ENCODE peak calls at places on chromosome 2, in nine cellular contexts. R, Z, Y, T, H, I, F, D and M are unnamed samples.

GRCh38 chr2:128291844-128292598 is 26.6 kb downstream of the HS6ST1 start:
- DNase-seq in R (no peak), Z (no peak), Y (no peak), T (no peak), H (no peak), I (no peak), F (no peak), D (peak; percentile 75), M (no peak)

GRCh38 chr2:86789687-86790133 is 1.0 kb downstream of the CD8A start:
- DNase-seq in R (no peak), Z (no peak), Y (no peak), T (peak; percentile 48), H (no peak), I (no peak), F (no peak), D (no peak), M (no peak)

GRCh38 chr2:9630001-9630749 is 622 bp downstream of the YWHAQ start:
- DNase-seq in R (peak; percentile 91), Z (peak; percentile 88), Y (peak; percentile 81), T (peak; percentile 92), H (peak; percentile 71), I (peak; percentile 64), F (peak; percentile 88), D (peak; percentile 95), M (peak; percentile 73)

GRCh38 chr2:98465456-98466201 is 21.0 kb downstream of the INPP4A start:
- DNase-seq in R (peak; percentile 70), Z (peak; percentile 83), Y (peak; percentile 87), T (no peak), H (peak; percentile 95), I (no peak), F (peak; percentile 21), D (peak; percentile 92), M (peak; percentile 92)

GRCh38 chr2:112187805-112188596 is 49.8 kb downstream of the FBLN7 start:
- DNase-seq in R (no peak), Z (no peak), Y (no peak), T (no peak), H (no peak), I (no peak), F (no peak), D (no peak), M (peak; percentile 75)

GRCh38 chr2:69683170-69683971 is 39.8 kb upstream of the AAK1 start:
- DNase-seq in R (no peak), Z (no peak), Y (no peak), T (no peak), H (no peak), I (no peak), F (peak; percentile 78), D (no peak), M (peak; percentile 98)

GRCh38 chr2:156455366-156455975 is 19.3 kb downstream of the GPD2 start:
- DNase-seq in R (no peak), Z (no peak), Y (no peak), T (no peak), H (no peak), I (no peak), F (peak; percentile 79), D (no peak), M (no peak)

GRCh38 chr2:12856934-12857660 is 140.4 kb downstream of the TRIB2 start:
- DNase-seq in R (no peak), Z (no peak), Y (peak; percentile 13), T (no peak), H (no peak), I (no peak), F (peak; percentile 86), D (no peak), M (peak; percentile 81)

GRCh38 chr2:188410504-188411235 is 119.0 kb downstream of the GULP1 start:
- DNase-seq in R (no peak), Z (no peak), Y (no peak), T (peak; percentile 71), H (no peak), I (no peak), F (peak; percentile 36), D (no peak), M (no peak)

GRCh38 chr2:10141736-10142639 is 19.4 kb downstream of the RRM2 start:
- DNase-seq in R (no peak), Z (peak; percentile 44), Y (no peak), T (peak; percentile 74), H (peak; percentile 60), I (no peak), F (peak; percentile 35), D (peak; percentile 81), M (no peak)

GRCh38 chr2:29420999-29421856 is 306.0 kb downstream of the CLIP4 start:
- DNase-seq in R (no peak), Z (no peak), Y (no peak), T (no peak), H (no peak), I (no peak), F (no peak), D (no peak), M (no peak)

GRCh38 chr2:212176151-212176550 is 362.5 kb downstream of the ERBB4 start:
- DNase-seq in R (no peak), Z (no peak), Y (no peak), T (no peak), H (no peak), I (no peak), F (no peak), D (no peak), M (no peak)

GRCh38 chr2:54665436-54665856 is 58.0 kb upstream of the EML6 start:
- DNase-seq in R (peak; percentile 40), Z (peak; percentile 19), Y (no peak), T (peak; percentile 93), H (peak; percentile 64), I (peak; percentile 48), F (peak; percentile 75), D (no peak), M (peak; percentile 76)

GRCh38 chr2:104332733-104333132 is 521.2 kb upstream of the POU3F3 start:
- DNase-seq in R (no peak), Z (no peak), Y (no peak), T (peak; percentile 54), H (no peak), I (no peak), F (peak; percentile 7), D (no peak), M (no peak)

GRCh38 chr2:184452907-184453306 is 145.4 kb upstream of the ZNF804A start:
- DNase-seq in R (no peak), Z (no peak), Y (no peak), T (no peak), H (no peak), I (no peak), F (no peak), D (no peak), M (no peak)

GRCh38 chr2:61793389-61793836 is 60.4 kb downstream of the FAM161A start:
- DNase-seq in R (peak; percentile 30), Z (no peak), Y (peak; percentile 57), T (peak; percentile 95), H (peak; percentile 54), I (peak; percentile 61), F (peak; percentile 74), D (peak; percentile 86), M (peak; percentile 53)

GRCh38 chr2:235665656-235666239 is 171.9 kb downstream of the AGAP1 start:
- DNase-seq in R (no peak), Z (no peak), Y (no peak), T (peak; percentile 35), H (peak; percentile 69), I (no peak), F (peak; percentile 53), D (no peak), M (peak; percentile 73)

GRCh38 chr2:29606105-29606871 is 315.1 kb downstream of the ALK start:
- DNase-seq in R (no peak), Z (no peak), Y (no peak), T (no peak), H (peak; percentile 16), I (no peak), F (peak; percentile 83), D (no peak), M (no peak)

GRCh38 chr2:205139822-205140612 is 542.3 kb upstream of the NRP2 start:
- DNase-seq in R (no peak), Z (peak; percentile 11), Y (no peak), T (peak; percentile 85), H (no peak), I (no peak), F (no peak), D (peak; percentile 81), M (peak; percentile 99)

GRCh38 chr2:28618221-28619141 is 122.6 kb downstream of the PLB1 start:
- DNase-seq in R (no peak), Z (no peak), Y (no peak), T (no peak), H (no peak), I (no peak), F (no peak), D (peak; percentile 60), M (no peak)

GRCh38 chr2:7721413-7721995 is 804.3 kb downstream of the RNF144A start:
- DNase-seq in R (no peak), Z (no peak), Y (no peak), T (no peak), H (no peak), I (no peak), F (no peak), D (no peak), M (no peak)

GRCh38 chr2:234425923-234426603 is 70.8 kb downstream of the ARL4C start:
- DNase-seq in R (no peak), Z (no peak), Y (peak; percentile 54), T (no peak), H (no peak), I (no peak), F (no peak), D (peak; percentile 94), M (no peak)

GRCh38 chr2:37282746-37283145 is 41.9 kb downstream of the PRKD3 start:
- DNase-seq in R (no peak), Z (no peak), Y (no peak), T (no peak), H (no peak), I (no peak), F (peak; percentile 14), D (no peak), M (no peak)

GRCh38 chr2:38178142-38178541 is 102.2 kb upstream of the CYP1B1 start:
- DNase-seq in R (no peak), Z (no peak), Y (no peak), T (no peak), H (no peak), I (no peak), F (peak; percentile 41), D (no peak), M (no peak)

GRCh38 chr2:100246163-100247145 is 75.8 kb downstream of the LONRF2 start:
- DNase-seq in R (no peak), Z (peak; percentile 42), Y (no peak), T (peak; percentile 77), H (peak; percentile 7), I (peak; percentile 5), F (peak; percentile 24), D (peak; percentile 76), M (peak; percentile 27)

GRCh38 chr2:163210430-163210918 is 371.9 kb upstream of the KCNH7 start:
- DNase-seq in R (no peak), Z (no peak), Y (no peak), T (no peak), H (no peak), I (peak; percentile 30), F (peak; percentile 79), D (no peak), M (no peak)

GRCh38 chr2:102618452-102619413 is 620 bp upstream of the SLC9A2 start:
- DNase-seq in R (no peak), Z (no peak), Y (peak; percentile 40), T (peak; percentile 63), H (no peak), I (peak; percentile 51), F (peak; percentile 36), D (peak; percentile 75), M (peak; percentile 16)

GRCh38 chr2:232836934-232837333 is 33.1 kb upstream of the SNORC start:
- DNase-seq in R (no peak), Z (no peak), Y (no peak), T (no peak), H (no peak), I (no peak), F (no peak), D (no peak), M (no peak)

GRCh38 chr2:218229239-218229638 is 12.2 kb downstream of the ARPC2 start:
- DNase-seq in R (no peak), Z (no peak), Y (peak; percentile 75), T (no peak), H (no peak), I (no peak), F (peak; percentile 84), D (no peak), M (peak; percentile 88)

GRCh38 chr2:37873229-37873628 is 51.9 kb upstream of the RMDN2 start:
- DNase-seq in R (no peak), Z (no peak), Y (no peak), T (peak; percentile 43), H (no peak), I (no peak), F (no peak), D (no peak), M (no peak)

GRCh38 chr2:74225698-74226459 is 27.5 kb downstream of the MTHFD2 start:
- DNase-seq in R (no peak), Z (no peak), Y (no peak), T (no peak), H (no peak), I (no peak), F (no peak), D (no peak), M (no peak)